ENCODE peak calls at places on chromosomes 5 and 9, in seven cellular contexts. E is heart right ventricle; Q is effector memory CD4-positive, alpha-beta T cell; F is mammary epithelial cell; M is DMS79; U is iris pigment epithelial cell; S is lower leg skin. A is an unnamed sample.

GRCh38 chr5:109200221-109200620 is 209.6 kb downstream of the PJA2 start:
- DNase-seq in E (no peak), Q (no peak), F (no peak), M (no peak), U (no peak), S (no peak), A (no peak)

GRCh38 chr5:98839469-98840383 is 66.3 kb downstream of the RGMB start:
- DNase-seq in E (no peak), Q (no peak), F (no peak), M (no peak), U (peak), S (no peak), A (no peak)

GRCh38 chr9:26308328-26308727 is 584.3 kb downstream of the CAAP1 start:
- DNase-seq in E (no peak), Q (no peak), F (no peak), M (no peak), U (peak), S (no peak), A (no peak)

GRCh38 chr5:141506381-141507155 is 17.7 kb downstream of the PCDHGC5 start:
- DNase-seq in E (no peak), Q (no peak), F (no peak), M (no peak), U (no peak), S (no peak), A (no peak)

GRCh38 chr9:81874926-81875325 is 53.3 kb upstream of the SPATA31D4 start:
- DNase-seq in E (peak), Q (no peak), F (peak), M (no peak), U (peak), S (no peak), A (no peak)

GRCh38 chr9:21883642-21884041 is 81.2 kb downstream of the MTAP start:
- DNase-seq in E (no peak), Q (no peak), F (no peak), M (no peak), U (no peak), S (no peak), A (no peak)

GRCh38 chr5:167770461-167770860 is 521.0 kb upstream of the WWC1 start:
- DNase-seq in E (no peak), Q (no peak), F (no peak), M (no peak), U (peak), S (no peak), A (no peak)

GRCh38 chr9:78695521-78695920 is 398.6 kb downstream of the PSAT1 start:
- DNase-seq in E (no peak), Q (no peak), F (no peak), M (no peak), U (no peak), S (no peak), A (no peak)

GRCh38 chr5:140240987-140241706 is 61.8 kb downstream of the PFDN1 start:
- DNase-seq in E (peak), Q (no peak), F (peak), M (peak), U (peak), S (peak), A (no peak)

GRCh38 chr5:87169300-87169991 is 98.2 kb upstream of the RASA1 start:
- DNase-seq in E (no peak), Q (no peak), F (peak), M (no peak), U (peak), S (no peak), A (no peak)